ENCODE peak calls at places on chromosome 15, in four cellular contexts. B is AG04449, D is A549, P is bronchial epithelial cell. R is an unnamed sample.

GRCh38 chr15:52463638-52464037 is 65.0 kb downstream of the MYO5A start:
- DNase-seq in P (peak), B (no peak), D (peak), R (no peak)

GRCh38 chr15:84108725-84109124 is 126.8 kb upstream of the GOLGA6L4 start:
- DNase-seq in P (peak), B (no peak), D (peak), R (no peak)

GRCh38 chr15:100338971-100339444 is 2.8 kb downstream of the ADAMTS17 start:
- DNase-seq in D (peak), B (no peak), P (peak), R (peak)

GRCh38 chr15:42384597-42384996 is 25.3 kb downstream of the CAPN3 start:
- DNase-seq in D (no peak), B (no peak), P (no peak), R (no peak)

GRCh38 chr15:34820110-34820509 is 24.8 kb upstream of the ACTC1 start:
- DNase-seq in P (no peak), D (no peak), B (no peak), R (no peak)

GRCh38 chr15:41561104-41561776 is 2.2 kb downstream of the TYRO3 start:
- DNase-seq in D (no peak), P (no peak), B (no peak), R (no peak)

GRCh38 chr15:78130466-78131294 is 565 bp downstream of the CIB2 start:
- DNase-seq in B (no peak), P (no peak), D (peak), R (no peak)

GRCh38 chr15:80183291-80183690 is 30.5 kb downstream of the FAH start:
- DNase-seq in B (no peak), D (no peak), P (no peak), R (no peak)

GRCh38 chr15:47027322-47027946 is 689.9 kb upstream of the SEMA6D start:
- DNase-seq in D (no peak), P (peak), B (no peak), R (no peak)

GRCh38 chr15:68278345-68279217 is 1.0 kb downstream of the FEM1B start:
- DNase-seq in D (peak), B (no peak), P (peak), R (no peak)

GRCh38 chr15:99305761-99306505 is 54.7 kb downstream of the LRRC28 start:
- DNase-seq in D (peak), B (peak), P (peak), R (peak)

GRCh38 chr15:100879461-100880138 is at the start of gene ALDH1A3:
- DNase-seq in B (no peak), P (peak), D (peak), R (no peak)

GRCh38 chr15:64909546-64909945 is 2.2 kb upstream of the ANKDD1A start:
- DNase-seq in P (no peak), D (no peak), B (no peak), R (no peak)

GRCh38 chr15:55277116-55277564 is 12.5 kb downstream of the RAB27A start:
- DNase-seq in B (no peak), D (no peak), P (no peak), R (no peak)

GRCh38 chr15:40239671-40240618 is 1.1 kb downstream of the PAK6 start:
- DNase-seq in D (no peak), B (no peak), P (peak), R (peak)

GRCh38 chr15:98815207-98815606 is 166.9 kb downstream of the IGF1R start:
- DNase-seq in D (no peak), B (no peak), P (no peak), R (no peak)

GRCh38 chr15:40118473-40118872 is 9.8 kb upstream of the BMF start:
- DNase-seq in D (no peak), P (peak), B (no peak), R (no peak)

GRCh38 chr15:99283739-99284138 is 32.5 kb downstream of the LRRC28 start:
- DNase-seq in D (no peak), P (no peak), B (no peak), R (no peak)

GRCh38 chr15:65887565-65887964 is 18.3 kb downstream of the RAB11A start:
- DNase-seq in D (no peak), P (no peak), B (no peak), R (no peak)

GRCh38 chr15:77418341-77419049 is 1.4 kb downstream of the PEAK1 start:
- DNase-seq in P (no peak), B (no peak), D (peak), R (no peak)

GRCh38 chr15:29435811-29436210 is 166.2 kb upstream of the NSMCE3 start:
- DNase-seq in D (no peak), P (no peak), B (peak), R (no peak)

GRCh38 chr15:78290222-78290621 is 9.2 kb downstream of the SKIC8 start:
- DNase-seq in B (no peak), P (no peak), D (no peak), R (no peak)

GRCh38 chr15:63048986-63049665 is 6.6 kb downstream of the TPM1 start:
- DNase-seq in D (peak), P (peak), B (no peak), R (no peak)

GRCh38 chr15:29859981-29860745 is 37.9 kb upstream of the TJP1 start:
- DNase-seq in B (peak), P (peak), D (no peak), R (no peak)

GRCh38 chr15:49877117-49877860 is 241.7 kb downstream of the ATP8B4 start:
- DNase-seq in B (peak), D (no peak), P (no peak), R (no peak)

GRCh38 chr15:49877871-49878511 is 241.0 kb downstream of the ATP8B4 start:
- DNase-seq in B (peak), P (no peak), D (no peak), R (no peak)

GRCh38 chr15:49876401-49877038 is 242.5 kb downstream of the ATP8B4 start:
- DNase-seq in B (no peak), D (peak), P (peak), R (no peak)

DNA sequence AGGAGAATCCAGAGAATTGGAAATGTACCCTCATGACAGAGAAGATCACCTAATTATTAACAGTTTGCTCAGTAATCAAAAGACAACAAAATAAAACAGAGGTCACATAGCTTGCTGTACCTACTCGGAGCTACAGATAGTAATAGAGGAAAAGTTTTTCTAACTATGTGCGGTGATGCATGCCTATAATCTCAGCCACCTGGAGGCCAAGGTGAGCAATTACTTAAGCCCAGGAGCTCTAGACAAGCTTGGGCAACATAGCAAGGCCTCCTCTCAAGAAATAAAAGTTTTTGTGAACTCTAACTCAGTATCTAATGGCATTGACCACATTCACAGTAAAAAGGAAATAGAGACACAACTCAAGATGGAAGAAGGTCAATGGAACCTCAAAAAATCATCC is 243.6 kb downstream of the ATP8B4 start:
- DNase-seq in D (peak), P (no peak), B (no peak), R (no peak)
- TF ChIP-seq CTCF in D (no peak), P (peak), B (no peak), R (no peak)

DNA sequence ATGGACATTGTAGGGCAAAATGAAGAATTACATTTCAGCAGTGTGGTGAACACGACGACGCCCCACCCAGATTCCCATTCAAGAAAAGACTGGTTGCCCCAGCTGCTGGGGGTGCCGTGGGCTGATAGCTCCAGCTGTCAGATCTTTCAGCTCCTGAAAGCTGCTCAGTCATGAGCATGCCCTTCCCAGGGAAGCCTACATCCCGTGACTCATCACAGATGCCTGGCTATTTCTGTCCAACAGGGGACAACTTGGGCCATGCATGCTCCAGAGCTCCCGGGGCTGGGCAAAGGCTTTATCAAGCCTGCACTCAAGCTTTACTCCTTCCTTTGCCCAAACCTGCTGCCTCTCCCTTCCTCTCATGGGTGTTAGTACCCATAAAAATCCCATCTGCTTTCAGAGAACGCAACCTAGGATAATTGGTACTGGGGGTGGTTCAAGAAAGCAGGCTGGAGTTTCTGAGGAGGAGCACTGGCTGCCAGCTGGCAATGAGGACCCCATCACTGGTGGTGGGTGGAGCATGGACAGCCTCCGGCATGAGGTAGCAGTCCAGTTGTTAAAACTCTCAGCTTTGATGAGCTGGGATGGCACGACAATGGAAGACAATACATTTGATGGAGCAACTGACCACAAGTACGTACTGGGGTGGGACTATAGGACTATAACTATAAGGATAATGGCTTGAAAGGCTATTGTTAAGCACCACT is 16.4 kb upstream of the ST8SIA2 start:
- DNase-seq in B (no peak), P (peak), D (peak), R (no peak)
- TF ChIP-seq CTCF in B (peak), P (no peak), D (no peak), R (no peak)

GRCh38 chr15:74543583-74543982 is 2.6 kb downstream of the ARID3B start:
- DNase-seq in D (no peak), P (peak), B (no peak), R (no peak)
- TF ChIP-seq CTCF in D (no peak), P (peak), B (no peak), R (no peak)

DNA sequence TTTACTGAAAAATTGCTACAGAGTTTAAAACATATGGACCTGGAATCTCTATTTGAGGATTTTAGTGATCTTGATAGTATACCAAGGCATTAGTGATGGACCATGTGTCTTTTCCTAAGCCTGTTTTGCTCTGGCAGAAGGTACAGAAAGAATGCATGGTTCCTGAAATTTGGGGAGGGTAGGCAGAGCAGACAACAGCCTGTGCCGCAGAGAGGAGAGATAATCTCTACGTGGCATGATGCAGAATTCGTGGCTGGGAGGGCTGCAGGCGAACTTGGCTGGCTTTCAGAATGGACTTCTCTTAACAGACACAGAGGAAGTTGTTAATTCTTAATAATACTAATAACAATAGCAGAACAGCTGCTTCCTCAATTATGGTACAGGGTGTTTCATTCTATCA is 137.5 kb upstream of the FOXB1 start:
- DNase-seq in D (no peak), B (no peak), P (no peak), R (peak)
- TF ChIP-seq CTCF in D (no peak), B (no peak), P (no peak), R (no peak)

GRCh38 chr15:36810656-36811449 is 231.4 kb downstream of the CDIN1 start:
- DNase-seq in D (no peak), P (no peak), B (no peak), R (no peak)
- TF ChIP-seq CTCF in D (no peak), P (peak), B (peak), R (peak)

GRCh38 chr15:70505971-70506887 is 257.1 kb downstream of the UACA start:
- DNase-seq in P (no peak), B (no peak), D (no peak), R (no peak)
- TF ChIP-seq CTCF in P (no peak), B (no peak), D (no peak), R (no peak)

GRCh38 chr15:58221591-58222241 is 83.5 kb downstream of the AQP9 start:
- DNase-seq in P (no peak), D (peak), B (no peak), R (no peak)
- TF ChIP-seq CTCF in P (peak), D (peak), B (peak), R (peak)